ENCODE peak calls at places on chromosomes 7 and 10, in ten cellular contexts. Y is CD4-positive, alpha-beta T cell; X is left lung; F is fibroblast of lung; Z is tibial nerve; U is mucosa of descending colon; D is body of pancreas; L is fibroblast of villous mesenchyme; K is fibroblast of mammary gland; C is nephron progenitor cell. T is an unnamed sample.

GRCh38 chr7:26667514-26668133 is 196.8 kb downstream of the SKAP2 start:
- DNase-seq in Z (no peak), L (peak; percentile 87), X (no peak), U (peak; percentile 76), K (peak; percentile 95), D (peak; percentile 81), F (peak; percentile 83), Y (no peak), C (peak; percentile 69), T (peak; percentile 72)

GRCh38 chr7:55019329-55019690 is 493 bp downstream of the EGFR start:
- DNase-seq in F (peak; percentile 36), Y (no peak), D (peak; percentile 82), K (no peak), Z (peak; percentile 46), C (peak; percentile 73), L (peak; percentile 60), X (peak; percentile 83), U (peak; percentile 75), T (no peak)

GRCh38 chr7:124072603-124073324 is 39.9 kb upstream of the TMEM229A start:
- DNase-seq in C (no peak), Y (no peak), D (no peak), K (peak; percentile 50), Z (no peak), F (peak; percentile 82), X (no peak), L (peak; percentile 93), U (no peak), T (no peak)

GRCh38 chr10:102009801-102010425 is 46.1 kb downstream of the ARMH3 start:
- DNase-seq in F (peak; percentile 90), U (peak; percentile 59), Z (no peak), D (peak; percentile 64), C (peak; percentile 34), Y (peak; percentile 2), X (no peak), L (peak; percentile 91), K (peak; percentile 92), T (no peak)

GRCh38 chr7:45460379-45460778 is 113.8 kb upstream of the ADCY1 start:
- DNase-seq in D (no peak), X (no peak), K (no peak), Y (no peak), L (no peak), Z (no peak), C (no peak), U (no peak), F (peak; percentile 18), T (no peak)

GRCh38 chr10:130511801-130512200 is 375.6 kb downstream of the GLRX3 start:
- DNase-seq in C (no peak), Z (no peak), U (no peak), F (no peak), L (no peak), D (no peak), Y (no peak), X (no peak), K (no peak), T (no peak)

GRCh38 chr7:43834463-43835251 is 34.7 kb downstream of the MRPS24 start:
- DNase-seq in D (no peak), K (peak; percentile 67), Z (no peak), C (no peak), F (peak; percentile 32), Y (no peak), X (no peak), U (peak; percentile 18), L (peak; percentile 39), T (no peak)

GRCh38 chr7:40301486-40302065 is 166.8 kb downstream of the SUGCT start:
- DNase-seq in L (no peak), U (no peak), X (no peak), D (no peak), Z (no peak), F (peak; percentile 84), K (peak; percentile 25), Y (no peak), C (no peak), T (no peak)

GRCh38 chr7:21108182-21108581 is 319.7 kb upstream of the SP4 start:
- DNase-seq in C (no peak), D (peak; percentile 64), K (no peak), X (no peak), U (peak; percentile 95), Y (no peak), Z (no peak), L (no peak), F (no peak), T (no peak)

GRCh38 chr10:118213456-118213855 is 128.7 kb downstream of the FAM204A start:
- DNase-seq in Y (no peak), Z (no peak), U (peak; percentile 25), K (no peak), D (no peak), C (no peak), X (no peak), F (no peak), L (no peak), T (no peak)

DNA sequence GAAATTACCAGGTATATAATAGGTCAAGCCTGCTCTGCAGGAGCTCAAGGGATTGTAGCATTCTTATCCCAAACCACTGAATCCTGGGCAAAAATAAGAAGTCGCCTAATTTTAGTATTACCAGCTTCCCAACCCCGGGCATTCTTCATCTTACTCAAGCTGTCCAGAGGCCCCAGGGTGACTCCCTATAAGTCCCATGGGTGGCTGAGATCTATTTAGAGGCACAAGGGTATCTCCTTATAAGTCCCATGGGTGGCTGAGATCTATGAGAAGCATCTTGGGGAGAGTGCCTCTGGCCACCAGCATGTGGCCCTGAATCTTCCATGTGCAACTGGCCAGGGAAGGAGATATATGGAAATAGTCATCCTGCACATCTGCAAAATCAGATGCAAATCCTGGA is 38.9 kb downstream of the PRSS2 start:
- DNase-seq in Y (no peak), U (no peak), Z (no peak), L (no peak), X (no peak), C (no peak), F (no peak), K (no peak), D (no peak), T (no peak)
- TF ChIP-seq CTCF in Y (no peak), U (no peak), Z (no peak), L (no peak), X (no peak), C (no peak), F (no peak), K (no peak), D (no peak), T (no peak)

GRCh38 chr7:94330474-94331027 is 64.1 kb upstream of the COL1A2 start:
- DNase-seq in L (no peak), F (no peak), X (no peak), U (no peak), K (no peak), C (no peak), Y (no peak), Z (no peak), D (no peak), T (no peak)

GRCh38 chr7:94336009-94336408 is 58.7 kb upstream of the COL1A2 start:
- DNase-seq in C (no peak), L (no peak), X (no peak), U (no peak), Y (no peak), Z (no peak), K (no peak), F (no peak), D (no peak), T (no peak)

GRCh38 chr7:94333810-94334209 is 60.9 kb upstream of the COL1A2 start:
- DNase-seq in Z (no peak), Y (no peak), F (peak; percentile 23), X (no peak), K (no peak), U (no peak), D (no peak), C (no peak), L (no peak), T (no peak)

GRCh38 chr7:94335586-94335985 is 59.1 kb upstream of the COL1A2 start:
- DNase-seq in U (no peak), X (no peak), Z (no peak), C (no peak), F (peak; percentile 68), Y (no peak), K (no peak), L (no peak), D (no peak), T (no peak)

GRCh38 chr7:94332571-94332970 is 62.1 kb upstream of the COL1A2 start:
- DNase-seq in Y (no peak), F (peak; percentile 27), X (no peak), K (no peak), U (no peak), L (no peak), Z (no peak), D (no peak), C (no peak), T (no peak)
- TF ChIP-seq CTCF in Y (no peak), F (no peak), X (no peak), K (no peak), U (no peak), L (no peak), Z (no peak), D (no peak), C (no peak), T (no peak)

DNA sequence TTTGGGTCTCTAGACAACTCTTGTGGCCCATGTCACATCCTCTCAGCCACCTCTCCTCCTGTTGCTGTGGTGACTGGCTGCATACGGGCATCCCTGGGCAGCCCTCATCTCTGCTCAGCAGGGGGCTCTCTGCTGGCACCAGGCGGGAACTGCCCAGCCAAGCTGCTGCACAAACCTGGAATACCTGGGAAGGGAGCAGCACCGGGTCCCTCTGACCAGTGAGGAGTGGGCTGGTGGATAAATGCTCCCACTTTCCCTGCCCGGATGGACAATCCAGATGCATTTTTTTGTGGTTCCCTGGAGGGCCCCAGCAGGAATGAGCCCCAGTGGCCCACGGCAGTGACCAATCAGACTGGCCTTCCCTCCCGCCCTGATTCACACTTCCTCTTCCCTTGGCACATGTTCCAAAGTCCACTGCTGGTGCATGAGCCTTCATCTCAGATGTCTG is 21.9 kb downstream of the GRID1 start:
- DNase-seq in D (no peak), X (no peak), U (no peak), K (no peak), Y (no peak), Z (no peak), C (no peak), F (no peak), L (no peak), T (no peak)
- TF ChIP-seq CTCF in D (no peak), X (no peak), U (no peak), K (no peak), Y (no peak), Z (no peak), C (no peak), F (no peak), L (no peak), T (no peak)

GRCh38 chr7:97842006-97842405 is 30.2 kb downstream of the ASNS start:
- DNase-seq in C (no peak), K (peak; percentile 38), Z (no peak), X (no peak), Y (no peak), F (no peak), D (no peak), U (no peak), L (peak; percentile 35), T (no peak)

GRCh38 chr7:97842772-97843345 is 29.3 kb downstream of the ASNS start:
- DNase-seq in L (no peak), D (no peak), F (no peak), X (peak; percentile 65), Z (no peak), U (no peak), K (no peak), Y (no peak), C (no peak), T (no peak)

GRCh38 chr7:97846945-97847344 is 25.3 kb downstream of the ASNS start:
- DNase-seq in Y (no peak), F (no peak), U (no peak), Z (no peak), K (no peak), D (no peak), L (no peak), X (no peak), C (no peak), T (no peak)

GRCh38 chr7:97845622-97846203 is 26.5 kb downstream of the ASNS start:
- DNase-seq in X (no peak), C (no peak), Y (no peak), Z (no peak), K (peak; percentile 34), F (peak; percentile 5), L (peak; percentile 35), U (peak; percentile 58), D (no peak), T (no peak)

GRCh38 chr7:97844036-97844435 is 28.2 kb downstream of the ASNS start:
- DNase-seq in X (no peak), U (no peak), K (peak; percentile 24), L (no peak), Y (no peak), D (no peak), C (no peak), Z (no peak), F (no peak), T (no peak)
- TF ChIP-seq CTCF in X (no peak), U (no peak), K (peak; percentile 26), L (no peak), Y (no peak), D (no peak), C (no peak), Z (no peak), F (no peak), T (peak; percentile 32)

T was measured in type B pancreatic cell.